ENCODE peak calls at places on chromosome 12, in ten cellular contexts. D, R, O, F, T, S, B, I, G and H are unnamed samples.

GRCh38 chr12:132776816-132777568 is 15.4 kb upstream of the ANKLE2 start:
- DNase-seq in F (no peak), B (no peak), S (no peak), I (no peak), R (peak), O (no peak), D (no peak), G (no peak), T (no peak), H (no peak)

GRCh38 chr12:12442548-12443071 is 85.7 kb downstream of the BORCS5 start:
- DNase-seq in G (no peak), F (no peak), D (no peak), R (no peak), T (no peak), B (no peak), O (no peak), S (no peak), I (peak), H (no peak)

GRCh38 chr12:23204933-23205778 is 580.2 kb downstream of the ETNK1 start:
- DNase-seq in D (peak), O (no peak), S (peak), G (no peak), B (no peak), T (peak), R (peak), I (peak), F (no peak), H (peak)

GRCh38 chr12:64253356-64253755 is 31.3 kb upstream of the KICS2 start:
- DNase-seq in D (no peak), G (no peak), O (no peak), T (no peak), S (no peak), F (no peak), B (no peak), I (no peak), R (no peak), H (no peak)

GRCh38 chr12:114444422-114445279 is 38.7 kb upstream of the TBX5 start:
- DNase-seq in T (no peak), G (no peak), O (no peak), F (no peak), R (no peak), I (no peak), D (no peak), S (no peak), B (no peak), H (no peak)

GRCh38 chr12:53061404-53062010 is 11.6 kb downstream of the TNS2 start:
- DNase-seq in R (peak), B (no peak), F (peak), S (no peak), G (no peak), T (no peak), I (no peak), D (no peak), O (no peak), H (peak)

GRCh38 chr12:124954771-124955170 is 34.2 kb downstream of the DHX37 start:
- DNase-seq in O (no peak), I (no peak), B (no peak), R (no peak), S (no peak), D (no peak), T (no peak), G (no peak), F (peak), H (no peak)

GRCh38 chr12:32201096-32201495 is 94.4 kb downstream of the BICD1 start:
- DNase-seq in O (no peak), T (no peak), S (no peak), B (no peak), R (no peak), D (no peak), I (no peak), F (no peak), G (no peak), H (no peak)

GRCh38 chr12:99026332-99027116 is 381.4 kb downstream of the APAF1 start:
- DNase-seq in B (no peak), O (no peak), S (no peak), G (no peak), R (no peak), D (no peak), F (no peak), I (no peak), T (no peak), H (no peak)

GRCh38 chr12:66107451-66107915 is 23.1 kb downstream of the LLPH start:
- DNase-seq in D (peak), B (no peak), O (peak), I (peak), G (peak), T (peak), S (peak), F (peak), R (peak), H (peak)

GRCh38 chr12:112303004-112303403 is 79.2 kb downstream of the HECTD4 start:
- DNase-seq in D (peak), T (no peak), I (peak), R (no peak), F (no peak), G (no peak), B (no peak), S (peak), O (peak), H (no peak)

GRCh38 chr12:18967814-18968213 is 161.7 kb upstream of the PLEKHA5 start:
- DNase-seq in T (no peak), R (no peak), B (no peak), I (no peak), D (no peak), S (no peak), F (no peak), G (no peak), O (no peak), H (no peak)

GRCh38 chr12:69610729-69611128 is at the start of gene LRRC10:
- DNase-seq in F (no peak), O (no peak), B (no peak), R (no peak), S (no peak), I (no peak), D (no peak), T (no peak), G (no peak), H (no peak)

GRCh38 chr12:66275040-66275439 is 27.3 kb upstream of the HELB start:
- DNase-seq in S (no peak), F (no peak), I (no peak), D (no peak), B (no peak), G (no peak), T (no peak), R (no peak), O (no peak), H (no peak)

GRCh38 chr12:120538281-120539156 is 4.4 kb downstream of the RNF10 start:
- DNase-seq in B (no peak), T (no peak), S (no peak), R (no peak), D (peak), F (peak), G (no peak), O (no peak), I (no peak), H (no peak)

GRCh38 chr12:56987551-56988053 is 18.7 kb downstream of the ZBTB39 start:
- DNase-seq in O (peak), F (peak), I (peak), R (peak), S (peak), T (peak), B (peak), D (peak), G (peak), H (peak)

GRCh38 chr12:51953011-51953568 is 1.6 kb downstream of the ACVR1B start:
- DNase-seq in R (no peak), I (no peak), G (no peak), F (no peak), O (no peak), D (no peak), B (no peak), T (no peak), S (no peak), H (no peak)

GRCh38 chr12:120194534-120195395 is at the start of gene GCN1:
- DNase-seq in B (peak), R (peak), F (peak), D (peak), O (peak), I (peak), G (peak), S (peak), T (peak), H (peak)

GRCh38 chr12:131509706-131510105 is 201.2 kb upstream of the SFSWAP start:
- DNase-seq in F (no peak), O (no peak), S (no peak), I (no peak), T (no peak), G (no peak), B (no peak), D (no peak), R (no peak), H (no peak)

GRCh38 chr12:109902866-109903265 is 2.8 kb downstream of the TCHP start:
- DNase-seq in D (no peak), B (no peak), O (no peak), R (no peak), G (no peak), S (no peak), T (no peak), I (no peak), F (no peak), H (no peak)

GRCh38 chr12:101697930-101698781 is 716 bp downstream of the CHPT1 start:
- DNase-seq in G (peak), F (peak), B (no peak), I (no peak), T (peak), D (no peak), O (peak), S (peak), R (peak), H (peak)

GRCh38 chr12:89346741-89347324 is 5.5 kb downstream of the DUSP6 start:
- DNase-seq in F (no peak), T (no peak), R (peak), D (no peak), B (no peak), G (no peak), S (no peak), I (no peak), O (no peak), H (no peak)

GRCh38 chr12:126506426-126507182 is 1441.4 kb downstream of the AACS start:
- DNase-seq in F (no peak), I (no peak), B (no peak), S (no peak), G (no peak), O (no peak), T (no peak), D (no peak), R (no peak), H (no peak)

GRCh38 chr12:131683266-131684014 is 27.4 kb upstream of the SFSWAP start:
- DNase-seq in G (peak), B (no peak), S (peak), O (no peak), I (no peak), D (no peak), R (no peak), T (no peak), F (no peak), H (no peak)

GRCh38 chr12:85279449-85280137 is 427 bp upstream of the ALX1 start:
- DNase-seq in T (peak), S (peak), I (no peak), G (no peak), D (no peak), O (no peak), B (no peak), R (no peak), F (no peak), H (no peak)

GRCh38 chr12:110201995-110202394 is 77.8 kb downstream of the IFT81 start:
- DNase-seq in I (no peak), F (no peak), G (no peak), D (no peak), R (no peak), B (no peak), S (no peak), T (no peak), O (no peak), H (no peak)

GRCh38 chr12:6312529-6313325 is 2.2 kb downstream of the PLEKHG6 start:
- DNase-seq in I (no peak), F (no peak), R (no peak), O (no peak), S (peak), T (no peak), D (no peak), G (no peak), B (no peak), H (peak)

GRCh38 chr12:77625441-77625840 is 205.3 kb upstream of the NAV3 start:
- DNase-seq in B (no peak), D (peak), O (no peak), I (peak), R (no peak), T (no peak), S (no peak), G (no peak), F (no peak), H (no peak)

GRCh38 chr12:132489078-132489601 is 811 bp upstream of the FBRSL1 start:
- DNase-seq in I (no peak), B (peak), G (no peak), T (no peak), D (no peak), O (peak), S (peak), R (no peak), F (no peak), H (peak)

GRCh38 chr12:100156731-100157426 is 14.2 kb upstream of the BLTP3B start:
- DNase-seq in D (no peak), S (no peak), F (no peak), T (no peak), O (no peak), B (no peak), G (no peak), R (no peak), I (no peak), H (no peak)

GRCh38 chr12:80314741-80315140 is 129.3 kb upstream of the PTPRQ start:
- DNase-seq in S (no peak), O (no peak), D (no peak), R (no peak), I (no peak), F (no peak), G (no peak), T (no peak), B (no peak), H (no peak)